ENCODE peak calls at places on chromosomes 16 and 17, in four cellular contexts. P, B, M and L are unnamed samples.

GRCh38 chr17:50111687-50112655 is 16.8 kb downstream of the PDK2 start:
- DNase-seq in P (no peak), B (no peak), M (no peak), L (no peak)

GRCh38 chr17:385195-385835 is 32.7 kb upstream of the RPH3AL start:
- DNase-seq in P (no peak), B (no peak), M (peak; percentile 83), L (no peak)

GRCh38 chr16:2497116-2497630 is 16.6 kb upstream of the ATP6V0C start:
- DNase-seq in P (no peak), B (no peak), M (peak; percentile 72), L (no peak)

GRCh38 chr17:9512323-9513168 is 63.1 kb downstream of the STX8 start:
- DNase-seq in P (no peak), B (peak; percentile 23), M (no peak), L (no peak)

GRCh38 chr17:79801156-79802038 is 4.5 kb upstream of the CBX8 start:
- DNase-seq in P (no peak), B (no peak), M (no peak), L (no peak)

GRCh38 chr17:38750312-38751121 is 2.0 kb upstream of the PSMB3 start:
- DNase-seq in P (no peak), B (no peak), M (peak; percentile 77), L (no peak)

GRCh38 chr16:56262148-56262878 is 71.0 kb downstream of the GNAO1 start:
- DNase-seq in P (no peak), B (no peak), M (peak; percentile 84), L (no peak)

GRCh38 chr16:68995011-68995504 is 110.4 kb upstream of the HAS3 start:
- DNase-seq in P (no peak), B (no peak), M (no peak), L (no peak)

GRCh38 chr16:89004209-89004831 is 27.3 kb upstream of the CBFA2T3 start:
- DNase-seq in P (no peak), B (no peak), M (peak; percentile 85), L (no peak)

GRCh38 chr16:89282523-89282922 is 65.0 kb downstream of the ZNF778 start:
- DNase-seq in P (no peak), B (no peak), M (no peak), L (no peak)

GRCh38 chr17:57393368-57393767 is 137.0 kb downstream of the MSI2 start:
- DNase-seq in P (no peak), B (no peak), M (no peak), L (no peak)
- H3K27ac ChIP-seq in P (no peak overlapping the region), B (no peak overlapping the region), M (no peak overlapping the region), L (no peak overlapping the region)

DNA sequence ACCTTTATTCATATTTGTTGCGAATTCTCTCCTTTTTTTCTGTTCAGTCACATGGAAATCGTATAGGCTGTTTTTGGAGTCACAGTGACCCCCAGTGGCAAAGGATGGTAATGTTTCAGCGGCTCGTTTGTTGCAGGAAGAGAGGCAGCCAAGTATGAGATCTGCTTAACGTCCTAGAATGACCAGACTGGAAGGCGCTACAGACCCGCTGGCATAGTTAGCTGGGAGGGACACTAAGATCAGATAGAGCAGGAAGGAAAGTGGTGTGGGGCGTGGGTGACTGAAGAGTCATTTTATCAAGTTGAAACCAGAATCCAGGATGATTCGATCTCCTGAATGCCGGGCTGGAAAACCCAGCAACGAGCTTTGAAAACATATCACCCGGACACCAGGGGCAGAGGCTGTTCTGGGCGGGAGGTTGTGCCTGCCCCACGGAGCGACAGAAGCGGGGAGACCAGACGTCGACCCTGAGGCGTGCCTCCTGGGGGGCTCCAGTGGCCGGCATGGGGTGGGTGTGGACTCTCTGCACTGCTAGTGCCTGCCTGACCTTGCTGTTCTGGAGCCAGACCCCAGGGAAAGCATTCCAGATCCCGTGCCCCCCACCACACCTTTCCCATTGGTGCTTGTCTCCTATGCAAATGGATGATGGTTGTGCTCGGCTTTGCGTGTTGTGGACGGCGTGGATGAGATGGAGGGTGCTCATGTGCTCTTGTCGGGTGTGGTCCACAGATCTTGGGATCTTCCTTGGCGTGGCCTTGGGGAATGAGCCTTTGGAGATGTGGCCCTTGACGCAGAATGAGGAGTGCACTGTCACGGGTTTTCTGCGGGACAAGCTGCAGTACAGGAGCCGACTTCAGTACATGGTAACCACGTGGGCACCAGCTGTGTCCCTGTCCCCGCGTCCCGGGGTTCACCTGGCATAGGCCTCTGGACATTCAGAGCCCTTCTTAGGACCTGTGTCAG is 7.7 kb downstream of the IL34 start:
- DNase-seq in P (no peak), B (peak; percentile 54), M (peak; percentile 78), L (peak; percentile 22)
- H3K4me3 ChIP-seq in P (peak overlapping the region; percentile 23), B (peak overlapping the region; percentile 41), M (no peak overlapping the region), L (no peak overlapping the region)

GRCh38 chr17:77744268-77744988 is 214.1 kb upstream of the TNRC6C start:
- DNase-seq in P (no peak), B (no peak), M (peak; percentile 41), L (no peak)
- H3K27ac ChIP-seq in P (no peak overlapping the region), B (no peak overlapping the region), M (no peak overlapping the region), L (no peak overlapping the region)

GRCh38 chr17:68021963-68022362 is 13.6 kb upstream of the KPNA2 start:
- DNase-seq in P (no peak), B (no peak), M (no peak), L (no peak)
- H3K4me3 ChIP-seq in P (no peak overlapping the region), B (no peak overlapping the region), M (no peak overlapping the region), L (no peak overlapping the region)

GRCh38 chr17:11150946-11151345 is 90.1 kb upstream of the SHISA6 start:
- DNase-seq in P (no peak), B (no peak), M (no peak), L (no peak)
- H3K27ac ChIP-seq in P (no peak overlapping the region), B (no peak overlapping the region), M (no peak overlapping the region), L (no peak overlapping the region)